ENCODE peak calls at places on chromosomes 11 and 22, in nine cellular contexts. M is activated T-cell treated with anti-CD3 and anti-CD28 coated beads for 1 hour, I is ELF-1, J is OCI-LY7, L is NCI-H446, U is choroid plexus epithelial cell, G is NCI-H748 treated with DMSO at 0.1 percent for 48 hours, S is EL, F is sigmoid colon. B is an unnamed sample.

GRCh38 chr11:14587203-14587602 is 56.4 kb upstream of the PDE3B start:
- DNase-seq in S (no peak), U (no peak), I (peak), L (no peak), F (no peak), J (no peak), M (no peak), G (no peak), B (peak)

GRCh38 chr22:42910221-42910942 is 53.3 kb upstream of the ARFGAP3 start:
- DNase-seq in L (no peak), M (no peak), G (no peak), S (no peak), F (no peak), U (no peak), J (no peak), I (no peak), B (no peak)

GRCh38 chr11:94199367-94200130 is 70.9 kb downstream of the PANX1 start:
- DNase-seq in U (no peak), I (no peak), J (no peak), L (no peak), G (no peak), M (no peak), S (peak), F (no peak), B (no peak)

GRCh38 chr11:69178819-69179482 is 23.2 kb downstream of the SMIM38 start:
- DNase-seq in I (no peak), M (no peak), G (no peak), L (no peak), F (no peak), J (no peak), S (no peak), U (no peak), B (no peak)

GRCh38 chr22:43670545-43670944 is 141.6 kb downstream of the EFCAB6 start:
- DNase-seq in L (no peak), I (no peak), J (no peak), U (no peak), F (no peak), S (no peak), G (no peak), M (no peak), B (no peak)

GRCh38 chr11:503179-503981 is 3.7 kb downstream of the RNH1 start:
- DNase-seq in F (peak), G (no peak), L (no peak), S (no peak), U (peak), I (no peak), M (no peak), J (no peak), B (no peak)

GRCh38 chr11:944711-945470 is 19.2 kb downstream of the AP2A2 start:
- DNase-seq in L (no peak), G (no peak), M (no peak), U (peak), F (no peak), S (no peak), J (no peak), I (peak), B (no peak)

GRCh38 chr11:112364962-112365481 is 104.4 kb upstream of the PLET1 start:
- DNase-seq in S (peak), F (peak), L (no peak), M (no peak), J (no peak), U (peak), G (no peak), I (peak), B (no peak)

GRCh38 chr22:17846326-17846992 is 72.2 kb upstream of the BID start:
- DNase-seq in L (no peak), S (no peak), J (no peak), F (peak), I (peak), M (no peak), G (no peak), U (no peak), B (no peak)

GRCh38 chr22:29907753-29908515 is 25.0 kb downstream of the MTMR3 start:
- DNase-seq in M (peak), F (peak), J (no peak), S (peak), U (peak), G (no peak), I (peak), L (peak), B (peak)

GRCh38 chr11:49151211-49151610 is 57.2 kb downstream of the FOLH1 start:
- DNase-seq in S (no peak), U (no peak), I (no peak), G (no peak), J (no peak), M (no peak), F (no peak), L (no peak), B (no peak)

GRCh38 chr22:35977136-35977535 is 51.5 kb downstream of the RBFOX2 start:
- DNase-seq in U (peak), L (no peak), G (no peak), S (peak), F (no peak), J (no peak), M (no peak), I (no peak), B (no peak)

GRCh38 chr22:22076361-22076760 is 93.8 kb upstream of the TOP3B start:
- DNase-seq in L (no peak), U (no peak), M (no peak), G (no peak), S (no peak), F (no peak), J (no peak), I (no peak), B (no peak)

GRCh38 chr11:44593194-44593593 is 27.7 kb downstream of the CD82 start:
- DNase-seq in M (no peak), I (no peak), S (no peak), F (peak), G (no peak), L (no peak), U (no peak), J (no peak), B (no peak)

GRCh38 chr22:37186228-37186996 is 1.6 kb downstream of the C1QTNF6 start:
- DNase-seq in S (peak), I (peak), F (peak), G (no peak), J (peak), M (no peak), L (no peak), U (peak), B (peak)

GRCh38 chr11:11814614-11815452 is 26.9 kb upstream of the USP47 start:
- DNase-seq in U (no peak), F (no peak), S (no peak), G (no peak), L (no peak), I (no peak), M (no peak), J (no peak), B (no peak)

GRCh38 chr22:42662114-42663021 is 13.2 kb upstream of the CYB5R3 start:
- DNase-seq in J (peak), I (peak), G (peak), L (peak), F (peak), M (peak), U (peak), S (peak), B (peak)

GRCh38 chr11:46278387-46279173 is 1.1 kb downstream of the CREB3L1 start:
- DNase-seq in L (no peak), I (peak), G (no peak), U (peak), S (peak), J (no peak), F (peak), M (peak), B (no peak)

GRCh38 chr11:1825039-1825740 is 9.6 kb upstream of the SYT8 start:
- DNase-seq in L (no peak), J (peak), S (no peak), F (no peak), I (peak), U (peak), G (no peak), M (no peak), B (peak)

GRCh38 chr11:12235945-12236743 is 125.8 kb downstream of the MICAL2 start:
- DNase-seq in U (peak), G (peak), I (peak), J (peak), M (peak), L (peak), F (no peak), S (peak), B (peak)

GRCh38 chr22:21791635-21792625 is 56.3 kb upstream of the YPEL1 start:
- DNase-seq in G (no peak), L (no peak), U (no peak), I (no peak), M (no peak), F (no peak), J (no peak), S (peak), B (peak)

GRCh38 chr11:13928566-13929251 is 33.8 kb upstream of the SPON1 start:
- DNase-seq in M (no peak), J (peak), U (peak), L (no peak), I (no peak), F (no peak), G (no peak), S (peak), B (peak)

GRCh38 chr11:9277176-9277575 is 12.0 kb upstream of the DENND5A start:
- DNase-seq in S (no peak), U (no peak), G (no peak), I (no peak), F (no peak), J (no peak), L (no peak), M (no peak), B (no peak)

GRCh38 chr22:31734512-31734911 is 15.4 kb downstream of the PRR14L start:
- DNase-seq in J (no peak), S (peak), U (peak), I (no peak), G (no peak), L (no peak), M (no peak), F (no peak), B (peak)

GRCh38 chr22:23229646-23230045 is 49.3 kb downstream of the BCR start:
- DNase-seq in J (no peak), M (no peak), S (no peak), F (no peak), I (no peak), G (no peak), U (no peak), L (no peak), B (no peak)

GRCh38 chr11:69512790-69513189 is 31.3 kb downstream of the LINC01488 start:
- DNase-seq in F (no peak), M (no peak), J (no peak), G (no peak), U (no peak), S (no peak), L (no peak), I (no peak), B (no peak)

GRCh38 chr11:8870461-8871282 is 40.3 kb upstream of the AKIP1 start:
- DNase-seq in G (peak), J (no peak), M (no peak), S (peak), I (peak), F (peak), U (peak), L (no peak), B (peak)

GRCh38 chr11:77170107-77170506 is 42.1 kb downstream of the MYO7A start:
- DNase-seq in J (no peak), U (no peak), G (no peak), L (no peak), F (no peak), I (peak), S (no peak), M (no peak), B (no peak)

GRCh38 chr22:44727148-44727547 is 25.1 kb downstream of the PRR5 start:
- DNase-seq in F (no peak), I (no peak), U (no peak), L (no peak), M (no peak), S (no peak), G (no peak), J (no peak), B (no peak)

GRCh38 chr11:73570415-73571114 is 27.3 kb downstream of the FAM168A start:
- DNase-seq in U (peak), M (no peak), G (no peak), F (no peak), I (no peak), J (no peak), S (peak), L (no peak), B (peak)

GRCh38 chr11:122900803-122901202 is 18.2 kb downstream of the JHY start:
- DNase-seq in J (no peak), F (no peak), I (no peak), L (no peak), G (no peak), U (peak), M (no peak), S (no peak), B (no peak)